ENCODE peak calls at places on chromosomes 6 and 20, in six cellular contexts. Q, L, S, C, Z and B are unnamed samples.

GRCh38 chr6:119186490-119186889 is 108.0 kb upstream of the FAM184A start:
- DNase-seq in S (no peak), Q (peak; percentile 50), C (no peak), Z (no peak), L (no peak), B (no peak)

GRCh38 chr6:126188271-126188909 is 151.5 kb upstream of the CENPW start:
- DNase-seq in S (peak; percentile 43), C (no peak), Z (no peak), Q (no peak), L (peak; percentile 81), B (no peak)

GRCh38 chr6:92337571-92337970 is 1081.8 kb downstream of the EPHA7 start:
- DNase-seq in Z (no peak), L (no peak), C (no peak), Q (no peak), S (no peak), B (no peak)

GRCh38 chr20:3846378-3846739 is 275 bp upstream of the MAVS start:
- DNase-seq in C (no peak), Q (no peak), Z (peak; percentile 89), S (no peak), L (no peak), B (no peak)

GRCh38 chr20:17549131-17549530 is 18.0 kb upstream of the BFSP1 start:
- DNase-seq in C (no peak), S (peak; percentile 51), Z (no peak), L (no peak), Q (no peak), B (no peak)

GRCh38 chr6:28643017-28643740 is 117.5 kb downstream of the GPX5 start:
- DNase-seq in S (peak; percentile 69), Q (peak; percentile 90), C (no peak), Z (no peak), L (peak; percentile 93), B (no peak)

GRCh38 chr20:32648761-32649615 is 24.8 kb downstream of the C20orf203 start:
- DNase-seq in Q (peak; percentile 35), Z (no peak), L (peak; percentile 59), S (peak; percentile 82), C (no peak), B (no peak)

GRCh38 chr6:35973670-35974222 is 50.7 kb downstream of the SLC26A8 start:
- DNase-seq in L (peak; percentile 5), C (no peak), Z (no peak), S (peak; percentile 8), Q (no peak), B (no peak)

GRCh38 chr20:34579936-34580587 is 21.5 kb downstream of the MAP1LC3A start:
- DNase-seq in S (peak; percentile 44), C (no peak), Q (no peak), L (no peak), Z (peak; percentile 62), B (no peak)

GRCh38 chr6:6494677-6495076 is 93.8 kb upstream of the LY86 start:
- DNase-seq in L (no peak), C (peak; percentile 34), Z (no peak), Q (peak; percentile 95), S (peak; percentile 69), B (peak; percentile 73)
- TF ChIP-seq CTCF in L (no peak), C (no peak), Z (no peak), Q (peak; percentile 91), S (peak; percentile 84), B (peak; percentile 49)

GRCh38 chr20:59825563-59825920 is 107.9 kb downstream of the SYCP2 start:
- DNase-seq in Z (peak; percentile 70), C (no peak), Q (no peak), L (no peak), S (no peak), B (no peak)
- TF ChIP-seq CTCF in Z (no peak), C (no peak), Q (no peak), L (no peak), S (no peak), B (no peak)

GRCh38 chr6:26249959-26250805 is 114.8 kb upstream of the BTN3A2 start:
- DNase-seq in C (peak; percentile 57), Z (no peak), Q (peak; percentile 90), S (peak; percentile 82), L (peak; percentile 83), B (peak; percentile 71)

GRCh38 chr6:26250806-26251075 is 114.3 kb upstream of the BTN3A2 start:
- DNase-seq in Q (no peak), Z (no peak), C (no peak), L (no peak), S (no peak), B (no peak)

GRCh38 chr6:26251354-26252081 is 113.5 kb upstream of the BTN3A2 start:
- DNase-seq in Z (no peak), C (peak; percentile 51), Q (peak; percentile 94), S (peak; percentile 91), L (peak; percentile 92), B (peak; percentile 70)

GRCh38 chr6:26246553-26246952 is 118.4 kb upstream of the BTN3A2 start:
- DNase-seq in L (no peak), Z (no peak), S (no peak), C (no peak), Q (no peak), B (no peak)

DNA sequence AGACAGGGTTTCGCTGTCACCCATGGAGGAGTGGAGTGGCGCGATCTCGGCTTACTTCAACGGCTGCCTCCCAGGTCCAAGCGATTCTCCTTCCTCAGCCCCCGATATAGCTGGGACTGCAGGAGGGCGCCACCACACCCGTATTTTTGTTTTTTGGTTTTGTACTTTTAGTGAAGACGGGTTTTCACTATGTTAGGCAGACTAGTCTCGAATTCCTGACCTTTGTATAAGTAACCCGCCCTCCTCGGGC is 115.4 kb upstream of the BTN3A2 start:
- DNase-seq in Q (no peak), L (no peak), S (no peak), Z (no peak), C (no peak), B (no peak)
- TF ChIP-seq CTCF in Q (no peak), L (no peak), S (no peak), Z (no peak), C (no peak), B (no peak)

GRCh38 chr6:139378226-139378625 is 3.8 kb upstream of the CITED2 start:
- DNase-seq in Z (no peak), S (peak; percentile 61), Q (no peak), L (no peak), C (no peak), B (no peak)
- TF ChIP-seq CTCF in Z (no peak), S (no peak), Q (no peak), L (no peak), C (no peak), B (no peak)

GRCh38 chr6:166515072-166515810 is 71.2 kb downstream of the RAMACL start:
- DNase-seq in Z (no peak), L (peak; percentile 94), S (peak; percentile 85), Q (peak; percentile 70), C (peak; percentile 33), B (no peak)
- TF ChIP-seq CTCF in Z (no peak), L (peak; percentile 66), S (peak; percentile 65), Q (peak; percentile 51), C (no peak), B (peak; percentile 7)

DNA sequence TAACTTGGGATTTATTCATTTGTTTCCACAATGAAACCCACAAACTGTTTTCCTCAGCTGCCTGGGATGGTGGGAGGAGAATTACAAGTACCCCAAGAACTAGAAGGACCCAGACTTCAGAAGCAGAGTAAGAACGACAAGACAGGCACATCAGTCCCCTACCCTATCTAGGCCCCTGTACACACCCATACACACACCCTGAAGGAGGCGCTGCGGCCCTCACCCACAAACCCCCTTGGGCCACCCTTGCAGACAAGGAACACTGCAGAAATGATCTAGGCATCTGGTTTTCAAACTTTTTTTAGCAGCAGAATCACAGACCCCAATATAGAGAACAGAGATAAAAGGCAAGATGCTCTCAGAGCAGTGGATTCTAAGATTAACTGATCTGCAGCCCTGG is 55.0 kb downstream of the TRERF1 start:
- DNase-seq in Z (no peak), S (no peak), L (no peak), C (no peak), Q (peak; percentile 72), B (no peak)
- TF ChIP-seq CTCF in Z (no peak), S (no peak), L (no peak), C (no peak), Q (peak; percentile 58), B (no peak)

GRCh38 chr20:38726849-38727601 is 2.7 kb downstream of the SLC32A1 start:
- DNase-seq in C (peak; percentile 37), S (no peak), L (peak; percentile 29), Q (peak; percentile 99), Z (no peak), B (no peak)
- TF ChIP-seq CTCF in C (no peak), S (peak; percentile 19), L (peak; percentile 19), Q (peak; percentile 85), Z (no peak), B (no peak)

GRCh38 chr6:147390909-147391536 is 117.5 kb upstream of the SAMD5 start:
- DNase-seq in Q (no peak), S (peak; percentile 34), L (peak; percentile 39), C (no peak), Z (no peak), B (no peak)
- TF ChIP-seq CTCF in Q (peak; percentile 87), S (peak; percentile 24), L (peak; percentile 18), C (no peak), Z (no peak), B (peak; percentile 34)

GRCh38 chr6:37615564-37616340 is 81.9 kb downstream of the MDGA1 start:
- DNase-seq in S (no peak), L (peak; percentile 28), Z (no peak), C (no peak), Q (no peak), B (no peak)

GRCh38 chr6:37608587-37608986 is 89.1 kb downstream of the MDGA1 start:
- DNase-seq in L (no peak), S (no peak), C (no peak), Q (no peak), Z (no peak), B (no peak)

GRCh38 chr6:37614059-37614940 is 83.4 kb downstream of the MDGA1 start:
- DNase-seq in Z (no peak), C (no peak), Q (no peak), L (no peak), S (no peak), B (no peak)

GRCh38 chr6:37611516-37611915 is 86.2 kb downstream of the MDGA1 start:
- DNase-seq in Z (no peak), S (no peak), C (no peak), L (no peak), Q (no peak), B (no peak)

DNA sequence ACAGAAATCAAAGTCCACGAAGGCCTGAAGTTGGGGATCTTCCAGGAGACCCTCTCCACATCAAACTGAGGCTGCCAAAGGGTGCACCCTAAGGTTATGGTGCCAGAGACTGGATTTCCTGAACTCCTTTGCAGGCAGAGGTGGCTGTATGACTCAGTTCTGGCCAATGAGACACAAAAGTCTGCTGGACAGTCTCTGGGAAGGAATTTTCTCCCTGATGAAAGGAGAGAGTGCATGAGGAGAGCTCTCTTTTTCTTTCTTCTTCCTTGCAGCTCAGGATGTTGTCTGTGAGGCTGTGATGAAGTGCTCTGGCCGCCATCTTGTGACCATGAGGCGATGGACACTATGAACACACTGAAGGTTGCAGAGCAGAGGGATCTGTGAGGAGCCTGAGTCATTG is 85.2 kb downstream of the MDGA1 start:
- DNase-seq in Z (no peak), Q (no peak), C (no peak), L (peak; percentile 8), S (no peak), B (no peak)
- TF ChIP-seq CTCF in Z (no peak), Q (no peak), C (no peak), L (no peak), S (no peak), B (no peak)

GRCh38 chr6:162123797-162124196 is 603.8 kb downstream of the PRKN start:
- DNase-seq in Z (no peak), C (no peak), L (no peak), Q (peak; percentile 52), S (no peak), B (no peak)
- TF ChIP-seq CTCF in Z (no peak), C (no peak), L (no peak), Q (peak; percentile 80), S (no peak), B (peak; percentile 30)